ENCODE peak calls at places on chromosomes 13 and 19, in four cellular contexts. One of them, this sample, is unnamed.

GRCh38 chr13:112859817-112860190 is 109.2 kb upstream of the MCF2L start:
- DNase-seq in thyroid gland: peak; percentile 87
- DNase-seq in stimulated activated CD8-positive, alpha-beta memory T cell treated with anti-CD3 and anti-CD28 coated beads, Interleukin-2, amount 100 ng/mL, for 1 hour: no peak
- DNase-seq in T1000: no peak
- DNase-seq in this sample: peak; percentile 49

GRCh38 chr19:55196803-55197202 is 12.5 kb downstream of the PTPRH start:
- DNase-seq in stimulated activated CD8-positive, alpha-beta memory T cell treated with anti-CD3 and anti-CD28 coated beads, Interleukin-2, amount 100 ng/mL, for 1 hour: no peak
- DNase-seq in T1000: no peak
- DNase-seq in thyroid gland: no peak
- DNase-seq in this sample: peak; percentile 77

GRCh38 chr13:74325106-74325505 is 190.9 kb upstream of the KLF12 start:
- DNase-seq in T1000: no peak
- DNase-seq in thyroid gland: peak; percentile 25
- DNase-seq in stimulated activated CD8-positive, alpha-beta memory T cell treated with anti-CD3 and anti-CD28 coated beads, Interleukin-2, amount 100 ng/mL, for 1 hour: no peak
- DNase-seq in this sample: peak; percentile 66

GRCh38 chr13:55569082-55569481 is 1571.6 kb upstream of the PRR20A start:
- DNase-seq in thyroid gland: no peak
- DNase-seq in stimulated activated CD8-positive, alpha-beta memory T cell treated with anti-CD3 and anti-CD28 coated beads, Interleukin-2, amount 100 ng/mL, for 1 hour: no peak
- DNase-seq in T1000: no peak
- DNase-seq in this sample: no peak

GRCh38 chr13:99876651-99877050 is 94.9 kb downstream of the ZIC5 start:
- DNase-seq in thyroid gland: no peak
- DNase-seq in stimulated activated CD8-positive, alpha-beta memory T cell treated with anti-CD3 and anti-CD28 coated beads, Interleukin-2, amount 100 ng/mL, for 1 hour: no peak
- DNase-seq in T1000: no peak
- DNase-seq in this sample: no peak

GRCh38 chr13:49455016-49455398 is 10.9 kb downstream of the SETDB2 start:
- DNase-seq in stimulated activated CD8-positive, alpha-beta memory T cell treated with anti-CD3 and anti-CD28 coated beads, Interleukin-2, amount 100 ng/mL, for 1 hour: no peak
- DNase-seq in thyroid gland: no peak
- DNase-seq in T1000: no peak
- DNase-seq in this sample: no peak

GRCh38 chr19:35484637-35485036 is 5.6 kb downstream of the KRTDAP start:
- DNase-seq in T1000: no peak
- DNase-seq in thyroid gland: peak; percentile 20
- DNase-seq in stimulated activated CD8-positive, alpha-beta memory T cell treated with anti-CD3 and anti-CD28 coated beads, Interleukin-2, amount 100 ng/mL, for 1 hour: no peak
- DNase-seq in this sample: no peak

GRCh38 chr19:45477713-45478453 is 10.1 kb downstream of the FOSB start:
- DNase-seq in thyroid gland: no peak
- DNase-seq in T1000: peak; percentile 70
- DNase-seq in stimulated activated CD8-positive, alpha-beta memory T cell treated with anti-CD3 and anti-CD28 coated beads, Interleukin-2, amount 100 ng/mL, for 1 hour: no peak
- DNase-seq in this sample: peak; percentile 48

GRCh38 chr13:76533251-76533650 is 353.0 kb downstream of the KCTD12 start:
- DNase-seq in thyroid gland: no peak
- DNase-seq in T1000: no peak
- DNase-seq in stimulated activated CD8-positive, alpha-beta memory T cell treated with anti-CD3 and anti-CD28 coated beads, Interleukin-2, amount 100 ng/mL, for 1 hour: no peak
- DNase-seq in this sample: no peak

GRCh38 chr13:23642110-23642509 is 71.9 kb downstream of the TNFRSF19 start:
- DNase-seq in stimulated activated CD8-positive, alpha-beta memory T cell treated with anti-CD3 and anti-CD28 coated beads, Interleukin-2, amount 100 ng/mL, for 1 hour: no peak
- DNase-seq in thyroid gland: no peak
- DNase-seq in T1000: no peak
- DNase-seq in this sample: no peak

GRCh38 chr13:111936267-111936925 is 130.6 kb upstream of the SOX1 start:
- DNase-seq in stimulated activated CD8-positive, alpha-beta memory T cell treated with anti-CD3 and anti-CD28 coated beads, Interleukin-2, amount 100 ng/mL, for 1 hour: no peak
- DNase-seq in thyroid gland: no peak
- DNase-seq in T1000: no peak
- DNase-seq in this sample: no peak

GRCh38 chr19:5154129-5154798 is 185.4 kb downstream of the KDM4B start:
- DNase-seq in T1000: no peak
- DNase-seq in stimulated activated CD8-positive, alpha-beta memory T cell treated with anti-CD3 and anti-CD28 coated beads, Interleukin-2, amount 100 ng/mL, for 1 hour: no peak
- DNase-seq in thyroid gland: no peak
- DNase-seq in this sample: peak; percentile 91

This sample was measured in osteoblast.